ENCODE peak calls at places on chromosomes 16 and 17, in six cellular contexts. F, L, H, G, P and N are unnamed samples.
A peak's percentile ranks its signal among the peaks of the same experiment; 100 is the strongest.

GRCh38 chr16:87051526-87052320 is 265.5 kb downstream of the C16orf95 start:
- DNase-seq in F (no peak), L (no peak), H (no peak), G (no peak), P (no peak), N (no peak)

GRCh38 chr17:80976718-80977117 is 14.9 kb upstream of the CHMP6 start:
- DNase-seq in F (no peak), L (no peak), H (no peak), G (no peak), P (no peak), N (no peak)

GRCh38 chr16:27195941-27196595 is 7.3 kb upstream of the KDM8 start:
- DNase-seq in F (no peak), L (no peak), H (no peak), G (no peak), P (no peak), N (no peak)

GRCh38 chr16:27272076-27272475 is 3.5 kb upstream of the NSMCE1 start:
- DNase-seq in F (no peak), L (no peak), H (no peak), G (no peak), P (no peak), N (no peak)

GRCh38 chr17:30514895-30515596 is 37.8 kb downstream of the GOSR1 start:
- DNase-seq in F (no peak), L (no peak), H (no peak), G (no peak), P (no peak), N (no peak)

GRCh38 chr16:82451449-82451848 is 175.3 kb upstream of the CDH13 start:
- DNase-seq in F (no peak), L (no peak), H (no peak), G (no peak), P (no peak), N (no peak)

GRCh38 chr16:12406840-12407690 is 396.6 kb downstream of the CPPED1 start:
- DNase-seq in F (no peak), L (no peak), H (no peak), G (no peak), P (no peak), N (peak; percentile 3)

GRCh38 chr17:81402530-81402941 is 7.3 kb downstream of the BAHCC1 start:
- DNase-seq in F (no peak), L (peak; percentile 37), H (no peak), G (no peak), P (no peak), N (no peak)

GRCh38 chr17:6084226-6085161 is 14.3 kb downstream of the WSCD1 start:
- DNase-seq in F (no peak), L (peak; percentile 80), H (no peak), G (peak; percentile 77), P (no peak), N (no peak)

GRCh38 chr16:26475579-26475978 is 591.1 kb upstream of the C16orf82 start:
- DNase-seq in F (no peak), L (no peak), H (no peak), G (no peak), P (no peak), N (no peak)

GRCh38 chr17:72171703-72172670 is 51.2 kb downstream of the SOX9 start:
- DNase-seq in F (no peak), L (no peak), H (no peak), G (no peak), P (no peak), N (no peak)

GRCh38 chr17:79082311-79083190 is 7.9 kb downstream of the ENGASE start:
- DNase-seq in F (no peak), L (peak; percentile 35), H (no peak), G (peak; percentile 99), P (peak; percentile 53), N (peak; percentile 43)

GRCh38 chr16:46690281-46691178 is 1.1 kb downstream of the ORC6 start:
- DNase-seq in F (peak; percentile 15), L (no peak), H (no peak), G (no peak), P (peak; percentile 53), N (peak; percentile 24)

GRCh38 chr16:26665166-26665939 is 401.4 kb upstream of the C16orf82 start:
- DNase-seq in F (no peak), L (no peak), H (no peak), G (no peak), P (no peak), N (no peak)

GRCh38 chr17:70767102-70767701 is 597.9 kb downstream of the KCNJ2 start:
- DNase-seq in F (peak; percentile 49), L (no peak), H (peak; percentile 15), G (peak; percentile 21), P (peak; percentile 74), N (peak; percentile 32)

GRCh38 chr16:85557976-85558589 is 55.0 kb upstream of the GSE1 start:
- DNase-seq in F (peak; percentile 66), L (no peak), H (no peak), G (no peak), P (no peak), N (peak; percentile 48)

GRCh38 chr16:9119795-9120194 is 28.4 kb downstream of the HAPSTR1 start:
- DNase-seq in F (no peak), L (no peak), H (peak; percentile 47), G (no peak), P (peak; percentile 93), N (no peak)

GRCh38 chr17:48001187-48001586 is 30.3 kb downstream of the CDK5RAP3 start:
- DNase-seq in F (no peak), L (no peak), H (no peak), G (no peak), P (peak; percentile 51), N (no peak)

GRCh38 chr17:17024778-17025300 is 17.4 kb upstream of the MPRIP start:
- DNase-seq in F (no peak), L (no peak), H (no peak), G (no peak), P (peak; percentile 26), N (no peak)

GRCh38 chr17:73827627-73828241 is 183.5 kb upstream of the SDK2 start:
- DNase-seq in F (no peak), L (no peak), H (no peak), G (peak; percentile 64), P (peak; percentile 4), N (no peak)

GRCh38 chr17:72381597-72382397 is 261.0 kb downstream of the SOX9 start:
- DNase-seq in F (peak; percentile 60), L (no peak), H (no peak), G (peak; percentile 76), P (no peak), N (no peak)

GRCh38 chr16:84020353-84020752 is 22.2 kb downstream of the SLC38A8 start:
- DNase-seq in F (no peak), L (no peak), H (no peak), G (no peak), P (no peak), N (no peak)

GRCh38 chr17:32016231-32016630 is 9.0 kb downstream of the LRRC37B start:
- DNase-seq in F (no peak), L (no peak), H (no peak), G (no peak), P (no peak), N (no peak)

GRCh38 chr17:9612016-9612415 is 33.3 kb upstream of the USP43 start:
- DNase-seq in F (no peak), L (no peak), H (no peak), G (no peak), P (no peak), N (no peak)

GRCh38 chr17:76816590-76817135 is 51.5 kb upstream of the MGAT5B start:
- DNase-seq in F (peak; percentile 75), L (no peak), H (no peak), G (peak; percentile 85), P (peak; percentile 65), N (peak; percentile 64)

GRCh38 chr17:67133161-67133560 is 88.8 kb downstream of the CACNG1 start:
- DNase-seq in F (no peak), L (no peak), H (no peak), G (no peak), P (no peak), N (no peak)

GRCh38 chr16:48918520-48919258 is 308.7 kb upstream of the N4BP1 start:
- DNase-seq in F (no peak), L (no peak), H (no peak), G (no peak), P (no peak), N (no peak)

GRCh38 chr16:77431131-77431670 is 3.6 kb downstream of the ADAMTS18 start:
- DNase-seq in F (no peak), L (no peak), H (no peak), G (no peak), P (no peak), N (no peak)

GRCh38 chr17:42169351-42169750 is 11.6 kb downstream of the KCNH4 start:
- DNase-seq in F (no peak), L (no peak), H (no peak), G (no peak), P (no peak), N (no peak)

GRCh38 chr17:752002-752619 is at the start of gene GEMIN4:
- DNase-seq in F (peak; percentile 90), L (peak; percentile 92), H (peak; percentile 27), G (peak; percentile 99), P (peak; percentile 91), N (peak; percentile 96)

GRCh38 chr17:45144199-45145034 is 3.9 kb upstream of the HEXIM1 start:
- DNase-seq in F (no peak), L (peak; percentile 74), H (no peak), G (peak; percentile 89), P (no peak), N (no peak)

GRCh38 chr16:65888201-65888600 is 478.3 kb upstream of the CDH5 start:
- DNase-seq in F (no peak), L (no peak), H (no peak), G (no peak), P (no peak), N (no peak)

GRCh38 chr17:42751628-42752027 is 6.8 kb upstream of the EZH1 start:
- DNase-seq in F (no peak), L (no peak), H (no peak), G (no peak), P (peak; percentile 66), N (no peak)

GRCh38 chr17:81515530-81516041 is 3.0 kb upstream of the ACTG1 start:
- DNase-seq in F (peak; percentile 3), L (peak; percentile 33), H (no peak), G (peak; percentile 65), P (no peak), N (no peak)